ENCODE peak calls at places on chromosomes 11 and 22, in seven cellular contexts. I, S, E, L, H, Q and Z are unnamed samples. For H3K27me3, the result is how much of the 10 kb centered on the place peaks cover.

GRCh38 chr11:41246399-41246745 is 213.1 kb downstream of the LRRC4C start:
- DNase-seq in H (no peak), I (no peak), E (no peak), L (no peak), Q (no peak), S (no peak), Z (no peak)

GRCh38 chr11:28038775-28039174 is 69.2 kb downstream of the KIF18A start:
- DNase-seq in Q (no peak), L (no peak), H (no peak), E (no peak), I (no peak), S (peak), Z (no peak)

GRCh38 chr22:27391092-27391770 is 410.3 kb downstream of the MN1 start:
- DNase-seq in L (peak), I (no peak), S (peak), E (no peak), H (no peak), Q (no peak), Z (peak)

GRCh38 chr11:77095551-77096490 is 6.8 kb upstream of the OMP start:
- DNase-seq in E (no peak), I (peak), L (no peak), Q (peak), H (no peak), S (no peak), Z (peak)

GRCh38 chr11:124080319-124081001 is 34.8 kb upstream of the VWA5A start:
- DNase-seq in Q (no peak), L (no peak), E (no peak), I (no peak), H (no peak), S (no peak), Z (no peak)

GRCh38 chr11:84855846-84856245 is 771.3 kb downstream of the DLG2 start:
- DNase-seq in I (no peak), S (no peak), H (peak), Q (no peak), E (no peak), L (no peak), Z (no peak)

GRCh38 chr11:73981051-73981805 is 1.4 kb downstream of the UCP2 start:
- DNase-seq in S (no peak), H (no peak), Q (no peak), I (peak), L (no peak), E (peak), Z (peak)

GRCh38 chr22:50545522-50546325 is at the start of gene KLHDC7B:
- DNase-seq in E (no peak), H (peak), I (peak), S (no peak), Q (peak), L (no peak), Z (peak)

GRCh38 chr22:19917389-19918138 is 24.0 kb upstream of the COMT start:
- DNase-seq in Q (no peak), E (no peak), H (no peak), S (no peak), L (no peak), I (no peak), Z (no peak)

GRCh38 chr11:45385423-45385822 is 99.3 kb upstream of the SYT13 start:
- DNase-seq in L (no peak), S (no peak), Q (no peak), E (no peak), I (no peak), H (no peak), Z (no peak)

GRCh38 chr11:78685156-78685555 is 110.5 kb upstream of the NARS2 start:
- DNase-seq in S (no peak), L (no peak), E (no peak), Q (no peak), I (no peak), H (no peak), Z (no peak)

GRCh38 chr11:111303476-111303875 is 5.1 kb downstream of the POU2AF3 start:
- DNase-seq in H (no peak), S (no peak), E (no peak), Q (peak), I (no peak), L (no peak), Z (no peak)

GRCh38 chr11:75402002-75402773 is 2.9 kb downstream of the RPS3 start:
- DNase-seq in I (no peak), Q (no peak), E (no peak), L (no peak), H (no peak), S (no peak), Z (no peak)
- H3K27ac ChIP-seq in I (peak), Q (no peak), E (no peak), L (no peak), H (no peak), S (no peak), Z (no peak)

DNA sequence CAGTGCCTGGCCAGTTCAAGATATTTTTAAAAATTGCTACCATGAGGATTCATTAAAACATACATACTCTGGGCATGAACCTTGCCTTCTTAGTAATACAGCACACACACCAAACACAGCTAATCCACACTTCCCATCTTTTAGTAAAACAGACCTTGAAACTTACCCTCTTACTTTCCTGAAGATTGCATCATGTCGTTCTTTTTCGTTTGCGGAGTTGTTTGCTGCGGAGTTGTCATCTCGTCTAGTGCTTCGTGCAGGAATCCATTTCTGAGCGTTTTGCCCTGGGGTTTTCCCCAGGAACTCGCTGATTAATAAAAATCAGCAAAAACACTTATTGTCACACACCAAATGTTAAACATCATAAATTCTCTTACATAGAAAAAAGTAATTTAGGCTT is 3.0 kb downstream of the EIF4G2 start:
- DNase-seq in I (no peak), S (no peak), E (no peak), Q (no peak), L (no peak), H (no peak), Z (no peak)
- H3K4me3 ChIP-seq in I (peak), S (no peak), E (peak), Q (peak), L (no peak), H (no peak), Z (no peak)

GRCh38 chr11:69475866-69476714 is 5.4 kb upstream of the LINC01488 start:
- DNase-seq in E (no peak), H (no peak), I (no peak), Q (peak), S (no peak), L (no peak), Z (peak)
- H3K27me3 ChIP-seq in E (under half), H (under half), I (under half), Q (under half), S (under half), L (under half), Z (under half)

GRCh38 chr22:24471570-24471969 is 23.6 kb upstream of the UPB1 start:
- DNase-seq in S (peak), Q (no peak), E (no peak), L (peak), I (no peak), H (peak), Z (peak)

GRCh38 chr22:24474221-24474620 is 20.9 kb upstream of the UPB1 start:
- DNase-seq in Q (no peak), H (peak), E (no peak), I (no peak), S (no peak), L (no peak), Z (no peak)

GRCh38 chr22:24473278-24473677 is 21.9 kb upstream of the UPB1 start:
- DNase-seq in Q (no peak), H (no peak), S (no peak), E (no peak), I (no peak), L (no peak), Z (no peak)

DNA sequence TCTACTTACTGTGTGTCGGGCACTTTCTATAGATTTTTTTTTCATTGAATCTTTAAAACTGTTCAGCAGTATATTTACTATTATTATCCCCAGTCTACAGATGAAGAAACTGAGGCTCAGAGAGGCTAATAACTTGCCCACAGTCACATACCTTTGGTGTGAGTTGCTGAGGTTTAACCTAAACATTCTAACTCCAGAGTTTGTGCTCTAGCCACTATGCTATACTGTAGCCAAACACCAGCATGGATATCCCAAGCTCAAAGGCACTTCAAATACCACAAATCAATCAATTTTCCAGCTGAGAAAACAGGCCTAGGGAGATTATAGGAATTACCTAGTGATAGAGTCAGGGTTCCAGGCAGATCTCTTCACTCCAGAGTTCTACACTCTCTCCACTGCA is 20.5 kb upstream of the UPB1 start:
- DNase-seq in Q (no peak), E (no peak), I (no peak), H (peak), L (no peak), S (no peak), Z (no peak)
- H3K27ac ChIP-seq in Q (no peak), E (no peak), I (no peak), H (peak), L (peak), S (no peak), Z (no peak)

DNA sequence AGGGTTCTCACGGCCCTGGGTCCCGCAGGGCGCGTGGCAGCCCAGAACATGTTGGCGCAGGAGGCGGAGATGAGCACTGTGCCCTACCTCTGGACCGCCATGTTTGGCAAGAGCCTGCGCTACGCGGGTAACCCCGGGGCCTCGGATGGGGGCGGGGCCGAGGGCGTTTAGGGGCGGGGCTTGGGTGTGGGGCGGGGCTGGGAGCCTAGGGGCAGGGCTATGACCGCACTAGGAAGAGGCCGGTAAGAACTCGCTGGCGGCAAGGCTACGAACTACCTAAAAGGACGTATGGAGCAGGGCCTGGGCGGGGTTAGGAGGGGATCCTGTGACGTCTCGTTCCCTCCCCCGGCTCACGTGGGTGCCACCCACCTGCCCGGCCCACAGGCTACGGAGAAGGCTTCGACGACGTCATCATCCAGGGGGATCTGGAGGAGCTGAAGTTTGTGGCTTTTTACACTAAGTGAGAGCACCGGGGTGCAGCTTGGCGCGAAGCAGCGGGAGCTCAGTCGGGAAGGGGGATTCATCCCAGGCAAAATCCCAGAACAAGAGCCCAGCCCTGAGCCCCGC is 2.8 kb upstream of the LZTR1 start:
- DNase-seq in Q (peak), H (peak), I (peak), S (peak), E (peak), L (no peak), Z (peak)
- H3K4me3 ChIP-seq in Q (peak), H (no peak), I (no peak), S (peak), E (peak), L (peak), Z (no peak)